ENCODE peak calls at places on chromosomes 13 and 19, in seven cellular contexts. S, L, V, M, Z, D and H are unnamed samples.
A peak's percentile ranks its signal among the peaks of the same experiment; 100 is the strongest.

GRCh38 chr13:23871616-23872220 is 17.5 kb downstream of the MIPEP start:
- DNase-seq in S (no peak), L (no peak), V (peak; percentile 61), M (no peak), Z (no peak), D (no peak), H (peak; percentile 31)

GRCh38 chr19:42563352-42564210 is 31.1 kb downstream of the CEACAM8 start:
- DNase-seq in S (no peak), L (no peak), V (peak; percentile 58), M (peak; percentile 36), Z (peak; percentile 33), D (no peak), H (peak; percentile 66)

GRCh38 chr19:51359294-51359693 is 6.9 kb downstream of the ETFB start:
- DNase-seq in S (no peak), L (no peak), V (peak; percentile 86), M (peak; percentile 83), Z (no peak), D (no peak), H (no peak)

GRCh38 chr19:55485439-55486011 is 537 bp downstream of the NAT14 start:
- DNase-seq in S (no peak), L (no peak), V (no peak), M (no peak), Z (no peak), D (no peak), H (peak; percentile 42)

GRCh38 chr19:52640916-52641315 is 2.8 kb upstream of the ZNF83 start:
- DNase-seq in S (no peak), L (no peak), V (no peak), M (no peak), Z (no peak), D (no peak), H (no peak)

GRCh38 chr13:45721203-45721731 is 19.1 kb downstream of the CBY2 start:
- DNase-seq in S (no peak), L (no peak), V (no peak), M (no peak), Z (no peak), D (peak; percentile 62), H (no peak)

GRCh38 chr19:6238256-6238642 is 41.5 kb downstream of the MLLT1 start:
- DNase-seq in S (no peak), L (no peak), V (peak; percentile 64), M (no peak), Z (no peak), D (no peak), H (no peak)

GRCh38 chr13:33723772-33724435 is 94.0 kb upstream of the RFC3 start:
- DNase-seq in S (peak; percentile 42), L (peak; percentile 40), V (peak; percentile 94), M (peak; percentile 84), Z (peak; percentile 79), D (peak; percentile 94), H (peak; percentile 62)

GRCh38 chr19:15195987-15196682 is 4.7 kb downstream of the NOTCH3 start:
- DNase-seq in S (peak; percentile 95), L (peak; percentile 74), V (no peak), M (peak; percentile 20), Z (peak; percentile 93), D (no peak), H (no peak)

GRCh38 chr19:38667552-38668205 is 20.2 kb downstream of the ACTN4 start:
- DNase-seq in S (no peak), L (no peak), V (no peak), M (no peak), Z (no peak), D (no peak), H (no peak)

GRCh38 chr19:17947815-17948473 is 15.1 kb downstream of the CCDC124 start:
- DNase-seq in S (peak; percentile 99), L (peak; percentile 99), V (peak; percentile 94), M (peak; percentile 72), Z (peak; percentile 92), D (peak; percentile 94), H (peak; percentile 100)

GRCh38 chr13:31882794-31883193 is 143.5 kb downstream of the RXFP2 start:
- DNase-seq in S (no peak), L (no peak), V (no peak), M (no peak), Z (no peak), D (no peak), H (no peak)

GRCh38 chr13:64723735-64724134 is 2506.4 kb downstream of the PCDH9 start:
- DNase-seq in S (no peak), L (no peak), V (peak; percentile 97), M (peak; percentile 93), Z (no peak), D (no peak), H (no peak)

GRCh38 chr19:49071860-49072547 is 495 bp downstream of the KCNA7 start:
- DNase-seq in S (no peak), L (no peak), V (no peak), M (no peak), Z (no peak), D (no peak), H (peak; percentile 40)

GRCh38 chr13:82480415-82480814 is 1401.9 kb downstream of the SLITRK1 start:
- DNase-seq in S (no peak), L (no peak), V (peak; percentile 3), M (no peak), Z (no peak), D (no peak), H (no peak)

GRCh38 chr13:59422646-59423045 is 741.1 kb downstream of the DIAPH3 start:
- DNase-seq in S (no peak), L (no peak), V (no peak), M (peak; percentile 20), Z (no peak), D (no peak), H (no peak)

GRCh38 chr13:62846302-62846701 is 1430.7 kb upstream of the PCDH20 start:
- DNase-seq in S (no peak), L (no peak), V (peak; percentile 2), M (no peak), Z (no peak), D (no peak), H (no peak)

GRCh38 chr19:51511353-51511752 is 9.8 kb upstream of the SIGLEC12 start:
- DNase-seq in S (no peak), L (no peak), V (no peak), M (no peak), Z (no peak), D (peak; percentile 91), H (peak; percentile 25)

GRCh38 chr13:80955487-80955886 is 614.6 kb upstream of the SPRY2 start:
- DNase-seq in S (no peak), L (no peak), V (peak; percentile 47), M (no peak), Z (no peak), D (no peak), H (no peak)

GRCh38 chr13:46348976-46349375 is 38.1 kb downstream of the RUBCNL start:
- DNase-seq in S (no peak), L (no peak), V (no peak), M (no peak), Z (no peak), D (no peak), H (no peak)

GRCh38 chr13:105139380-105140285 is 1395.8 kb downstream of the EFNB2 start:
- DNase-seq in S (no peak), L (no peak), V (peak; percentile 16), M (peak; percentile 34), Z (no peak), D (no peak), H (peak; percentile 73)

GRCh38 chr13:28219408-28220099 is 81.2 kb downstream of the PAN3 start:
- DNase-seq in S (no peak), L (no peak), V (no peak), M (no peak), Z (no peak), D (no peak), H (no peak)
- TF ChIP-seq CTCF in S (no peak), L (no peak), V (no peak), M (no peak), Z (no peak), D (no peak), H (no peak)

GRCh38 chr19:45345506-45345860 is 4.9 kb downstream of the KLC3 start:
- DNase-seq in S (no peak), L (no peak), V (no peak), M (no peak), Z (no peak), D (no peak), H (no peak)

GRCh38 chr19:45344621-45345505 is 4.3 kb downstream of the KLC3 start:
- DNase-seq in S (no peak), L (no peak), V (no peak), M (no peak), Z (no peak), D (no peak), H (no peak)

GRCh38 chr19:45347570-45348366 is 7.2 kb downstream of the KLC3 start:
- DNase-seq in S (no peak), L (no peak), V (no peak), M (no peak), Z (no peak), D (no peak), H (no peak)

GRCh38 chr19:45348367-45349125 is 8.0 kb downstream of the KLC3 start:
- DNase-seq in S (no peak), L (no peak), V (no peak), M (no peak), Z (no peak), D (no peak), H (no peak)

DNA sequence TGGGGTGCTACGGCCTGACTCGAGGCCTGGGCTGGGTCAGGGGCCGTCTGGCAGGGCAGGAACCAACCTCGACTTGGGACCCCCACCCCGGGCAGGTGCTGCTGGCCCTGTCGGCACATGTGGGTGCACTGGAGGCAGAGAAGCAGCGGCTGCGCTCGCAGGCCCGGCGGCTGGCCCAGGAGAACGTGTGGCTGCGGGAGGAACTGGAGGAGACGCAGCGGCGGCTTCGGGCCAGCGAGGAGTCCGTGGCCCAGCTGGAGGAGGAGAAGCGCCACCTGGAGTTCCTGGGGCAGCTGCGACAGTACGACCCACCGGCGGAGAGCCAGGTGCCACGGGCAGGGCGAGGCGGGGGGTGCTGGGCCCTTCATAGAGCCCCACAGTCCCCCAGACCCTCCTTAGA is 5.9 kb downstream of the KLC3 start:
- DNase-seq in S (no peak), L (no peak), V (no peak), M (no peak), Z (no peak), D (no peak), H (no peak)
- TF ChIP-seq CTCF in S (no peak), L (no peak), V (no peak), M (peak; percentile 6), Z (no peak), D (no peak), H (no peak)

GRCh38 chr19:1591421-1592022 is 1.1 kb downstream of the MBD3 start:
- DNase-seq in S (no peak), L (no peak), V (peak; percentile 7), M (no peak), Z (no peak), D (no peak), H (no peak)

GRCh38 chr19:1592023-1592754 is 476 bp downstream of the MBD3 start:
- DNase-seq in S (peak; percentile 80), L (peak; percentile 79), V (peak; percentile 92), M (peak; percentile 68), Z (peak; percentile 89), D (peak; percentile 93), H (peak; percentile 99)

GRCh38 chr19:1592755-1593628 is at the start of gene MBD3:
- DNase-seq in S (peak; percentile 91), L (peak; percentile 85), V (peak; percentile 95), M (peak; percentile 73), Z (peak; percentile 94), D (peak; percentile 96), H (peak; percentile 99)

GRCh38 chr19:1587872-1588271 is 4.8 kb downstream of the MBD3 start:
- DNase-seq in S (no peak), L (no peak), V (no peak), M (no peak), Z (no peak), D (no peak), H (no peak)

GRCh38 chr19:1590641-1591397 is 1.8 kb downstream of the MBD3 start:
- DNase-seq in S (no peak), L (no peak), V (peak; percentile 26), M (no peak), Z (no peak), D (no peak), H (peak; percentile 79)
- TF ChIP-seq CTCF in S (peak; percentile 36), L (no peak), V (peak; percentile 44), M (peak; percentile 63), Z (no peak), D (no peak), H (peak; percentile 52)

GRCh38 chr13:108983273-108983672 is 353.9 kb downstream of the MYO16 start:
- DNase-seq in S (no peak), L (no peak), V (no peak), M (no peak), Z (no peak), D (no peak), H (no peak)
- TF ChIP-seq CTCF in S (no peak), L (no peak), V (no peak), M (no peak), Z (no peak), D (no peak), H (no peak)